ENCODE peak calls at places on chromosome 1, in nine cellular contexts. One of them, this sample, is unnamed.

GRCh38 chr1:27603962-27604578 is at the start of gene AHDC1:
- DNase-seq in heart left ventricle: peak
- DNase-seq in IMR-90: peak
- DNase-seq in right lobe of liver: peak
- DNase-seq in adrenal gland: peak
- DNase-seq in sigmoid colon: peak
- DNase-seq in stomach: peak
- DNase-seq in testis: peak
- DNase-seq in prostate gland: peak
- DNase-seq in this sample: peak

GRCh38 chr1:50348449-50349241 is 74.6 kb downstream of the DMRTA2 start:
- DNase-seq in heart left ventricle: peak
- DNase-seq in IMR-90: peak
- DNase-seq in right lobe of liver: no peak
- DNase-seq in adrenal gland: peak
- DNase-seq in sigmoid colon: no peak
- DNase-seq in stomach: peak
- DNase-seq in testis: peak
- DNase-seq in prostate gland: peak
- DNase-seq in this sample: peak

GRCh38 chr1:84339503-84339902 is 38.0 kb downstream of the SAMD13 start:
- DNase-seq in heart left ventricle: no peak
- DNase-seq in IMR-90: peak
- DNase-seq in right lobe of liver: no peak
- DNase-seq in adrenal gland: no peak
- DNase-seq in sigmoid colon: no peak
- DNase-seq in stomach: no peak
- DNase-seq in testis: no peak
- DNase-seq in prostate gland: no peak
- DNase-seq in this sample: no peak

GRCh38 chr1:56229183-56229582 is 350.2 kb downstream of the PLPP3 start:
- DNase-seq in heart left ventricle: no peak
- DNase-seq in IMR-90: no peak
- DNase-seq in right lobe of liver: no peak
- DNase-seq in adrenal gland: no peak
- DNase-seq in sigmoid colon: no peak
- DNase-seq in stomach: no peak
- DNase-seq in testis: no peak
- DNase-seq in prostate gland: no peak
- DNase-seq in this sample: no peak

GRCh38 chr1:25148673-25149300 is 83.5 kb downstream of the SYF2 start:
- DNase-seq in heart left ventricle: no peak
- DNase-seq in IMR-90: no peak
- DNase-seq in right lobe of liver: no peak
- DNase-seq in adrenal gland: no peak
- DNase-seq in sigmoid colon: no peak
- DNase-seq in stomach: no peak
- DNase-seq in testis: no peak
- DNase-seq in prostate gland: no peak
- DNase-seq in this sample: peak

GRCh38 chr1:153494976-153495535 is 34.6 kb upstream of the S100A7 start:
- DNase-seq in heart left ventricle: peak
- DNase-seq in IMR-90: peak
- DNase-seq in right lobe of liver: peak
- DNase-seq in adrenal gland: peak
- DNase-seq in sigmoid colon: peak
- DNase-seq in stomach: peak
- DNase-seq in testis: peak
- DNase-seq in prostate gland: peak
- DNase-seq in this sample: peak

GRCh38 chr1:50553921-50554320 is 130.7 kb upstream of the DMRTA2 start:
- DNase-seq in heart left ventricle: no peak
- DNase-seq in IMR-90: no peak
- DNase-seq in right lobe of liver: no peak
- DNase-seq in adrenal gland: no peak
- DNase-seq in sigmoid colon: no peak
- DNase-seq in stomach: no peak
- DNase-seq in testis: no peak
- DNase-seq in prostate gland: no peak
- DNase-seq in this sample: no peak

GRCh38 chr1:204011426-204011825 is 61.5 kb upstream of the SOX13 start:
- DNase-seq in heart left ventricle: no peak
- DNase-seq in IMR-90: no peak
- DNase-seq in right lobe of liver: no peak
- DNase-seq in adrenal gland: no peak
- DNase-seq in sigmoid colon: no peak
- DNase-seq in stomach: no peak
- DNase-seq in testis: no peak
- DNase-seq in prostate gland: no peak
- DNase-seq in this sample: no peak

GRCh38 chr1:25053576-25054075 is 123.5 kb upstream of the RUNX3 start:
- DNase-seq in heart left ventricle: no peak
- DNase-seq in IMR-90: no peak
- DNase-seq in right lobe of liver: peak
- DNase-seq in adrenal gland: no peak
- DNase-seq in sigmoid colon: no peak
- DNase-seq in stomach: no peak
- DNase-seq in testis: no peak
- DNase-seq in prostate gland: no peak
- DNase-seq in this sample: no peak

GRCh38 chr1:245404952-245405351 is 250.2 kb downstream of the KIF26B start:
- DNase-seq in heart left ventricle: no peak
- DNase-seq in IMR-90: no peak
- DNase-seq in right lobe of liver: no peak
- DNase-seq in adrenal gland: no peak
- DNase-seq in sigmoid colon: no peak
- DNase-seq in stomach: no peak
- DNase-seq in testis: no peak
- DNase-seq in prostate gland: no peak
- DNase-seq in this sample: no peak

GRCh38 chr1:245938046-245938435 is 569.0 kb downstream of the SMYD3 start:
- DNase-seq in heart left ventricle: no peak
- DNase-seq in IMR-90: no peak
- DNase-seq in right lobe of liver: no peak
- DNase-seq in adrenal gland: no peak
- DNase-seq in sigmoid colon: no peak
- DNase-seq in stomach: no peak
- DNase-seq in testis: no peak
- DNase-seq in prostate gland: no peak
- DNase-seq in this sample: no peak

GRCh38 chr1:87449348-87449963 is 120.8 kb downstream of the LMO4 start:
- DNase-seq in heart left ventricle: peak
- DNase-seq in IMR-90: peak
- DNase-seq in right lobe of liver: peak
- DNase-seq in adrenal gland: peak
- DNase-seq in sigmoid colon: peak
- DNase-seq in stomach: peak
- DNase-seq in testis: no peak
- DNase-seq in prostate gland: peak
- DNase-seq in this sample: peak

GRCh38 chr1:27959792-27960603 is at the start of gene XKR8:
- DNase-seq in heart left ventricle: peak
- DNase-seq in IMR-90: peak
- DNase-seq in right lobe of liver: peak
- DNase-seq in adrenal gland: peak
- DNase-seq in sigmoid colon: peak
- DNase-seq in stomach: peak
- DNase-seq in testis: peak
- DNase-seq in prostate gland: peak
- DNase-seq in this sample: peak

GRCh38 chr1:232149302-232150201 is 480.4 kb downstream of the SIPA1L2 start:
- DNase-seq in heart left ventricle: no peak
- DNase-seq in IMR-90: peak
- DNase-seq in right lobe of liver: no peak
- DNase-seq in adrenal gland: no peak
- DNase-seq in sigmoid colon: no peak
- DNase-seq in stomach: no peak
- DNase-seq in testis: no peak
- DNase-seq in prostate gland: no peak
- DNase-seq in this sample: no peak

GRCh38 chr1:21781971-21782867 is 730 bp downstream of the USP48 start:
- DNase-seq in heart left ventricle: peak
- DNase-seq in IMR-90: peak
- DNase-seq in right lobe of liver: no peak
- DNase-seq in adrenal gland: peak
- DNase-seq in sigmoid colon: peak
- DNase-seq in stomach: peak
- DNase-seq in testis: peak
- DNase-seq in prostate gland: peak
- DNase-seq in this sample: peak

GRCh38 chr1:83065952-83066727 is 932.8 kb downstream of the TTLL7 start:
- DNase-seq in heart left ventricle: no peak
- DNase-seq in IMR-90: no peak
- DNase-seq in right lobe of liver: no peak
- DNase-seq in adrenal gland: no peak
- DNase-seq in sigmoid colon: no peak
- DNase-seq in stomach: no peak
- DNase-seq in testis: no peak
- DNase-seq in prostate gland: no peak
- DNase-seq in this sample: no peak

GRCh38 chr1:72140222-72140621 is 142.1 kb downstream of the NEGR1 start:
- DNase-seq in heart left ventricle: no peak
- DNase-seq in IMR-90: no peak
- DNase-seq in right lobe of liver: no peak
- DNase-seq in adrenal gland: no peak
- DNase-seq in sigmoid colon: no peak
- DNase-seq in stomach: no peak
- DNase-seq in testis: no peak
- DNase-seq in prostate gland: no peak
- DNase-seq in this sample: no peak

GRCh38 chr1:229229721-229230135 is 41.2 kb upstream of the RAB4A start:
- DNase-seq in heart left ventricle: peak
- DNase-seq in IMR-90: no peak
- DNase-seq in right lobe of liver: peak
- DNase-seq in adrenal gland: peak
- DNase-seq in sigmoid colon: peak
- DNase-seq in stomach: peak
- DNase-seq in testis: peak
- DNase-seq in prostate gland: peak
- DNase-seq in this sample: peak

GRCh38 chr1:119489201-119489600 is 17.8 kb upstream of the HSD3B1 start:
- DNase-seq in heart left ventricle: no peak
- DNase-seq in IMR-90: no peak
- DNase-seq in right lobe of liver: no peak
- DNase-seq in adrenal gland: no peak
- DNase-seq in sigmoid colon: no peak
- DNase-seq in stomach: no peak
- DNase-seq in testis: no peak
- DNase-seq in prostate gland: no peak
- DNase-seq in this sample: no peak
- H3K27ac ChIP-seq in heart left ventricle: no peak
- H3K27ac ChIP-seq in IMR-90: no peak
- H3K27ac ChIP-seq in right lobe of liver: no peak
- H3K27ac ChIP-seq in adrenal gland: no peak
- H3K27ac ChIP-seq in sigmoid colon: no peak
- H3K27ac ChIP-seq in stomach: no peak
- H3K27ac ChIP-seq in testis: no peak
- H3K27ac ChIP-seq in prostate gland: no peak
- H3K27ac ChIP-seq in this sample: no peak

DNA sequence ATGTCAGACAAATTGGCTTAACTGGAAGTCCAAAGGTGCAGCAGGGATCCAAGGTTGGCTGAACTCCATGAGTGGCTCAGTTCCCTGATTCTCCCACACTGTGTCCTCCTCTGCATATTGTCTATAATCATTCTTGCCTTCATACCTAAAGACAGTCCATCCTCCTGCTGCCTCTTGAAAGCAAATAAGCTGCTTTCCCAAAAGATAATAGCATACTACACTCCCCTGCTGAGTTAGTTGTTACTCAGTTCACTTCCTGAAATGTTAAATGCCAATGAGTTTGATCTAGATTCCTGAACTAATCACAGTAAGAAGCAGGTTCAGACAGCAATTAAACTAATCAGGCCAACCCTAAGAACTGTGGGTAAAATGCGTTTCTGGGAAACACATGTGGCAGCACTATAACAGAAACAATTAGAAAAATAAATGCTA is 51.0 kb upstream of the BOLA1 start:
- DNase-seq in heart left ventricle: no peak
- DNase-seq in IMR-90: no peak
- DNase-seq in right lobe of liver: peak
- DNase-seq in adrenal gland: peak
- DNase-seq in sigmoid colon: no peak
- DNase-seq in stomach: no peak
- DNase-seq in testis: no peak
- DNase-seq in prostate gland: peak
- DNase-seq in this sample: peak
- H3K4me3 ChIP-seq in heart left ventricle: no peak
- H3K4me3 ChIP-seq in IMR-90: no peak
- H3K4me3 ChIP-seq in right lobe of liver: no peak
- H3K4me3 ChIP-seq in adrenal gland: no peak
- H3K4me3 ChIP-seq in sigmoid colon: no peak
- H3K4me3 ChIP-seq in stomach: no peak
- H3K4me3 ChIP-seq in testis: no peak
- H3K4me3 ChIP-seq in prostate gland: no peak
- H3K4me3 ChIP-seq in this sample: no peak

GRCh38 chr1:151294748-151295462 is 12.8 kb downstream of the ZNF687 start:
- DNase-seq in heart left ventricle: no peak
- DNase-seq in IMR-90: no peak
- DNase-seq in right lobe of liver: no peak
- DNase-seq in adrenal gland: no peak
- DNase-seq in sigmoid colon: no peak
- DNase-seq in stomach: no peak
- DNase-seq in testis: no peak
- DNase-seq in prostate gland: no peak
- DNase-seq in this sample: no peak

GRCh38 chr1:151290709-151291303 is 8.7 kb downstream of the ZNF687 start:
- DNase-seq in heart left ventricle: no peak
- DNase-seq in IMR-90: no peak
- DNase-seq in right lobe of liver: no peak
- DNase-seq in adrenal gland: no peak
- DNase-seq in sigmoid colon: no peak
- DNase-seq in stomach: no peak
- DNase-seq in testis: no peak
- DNase-seq in prostate gland: no peak
- DNase-seq in this sample: no peak

GRCh38 chr1:151289991-151290708 is 8.1 kb downstream of the ZNF687 start:
- DNase-seq in heart left ventricle: no peak
- DNase-seq in IMR-90: no peak
- DNase-seq in right lobe of liver: no peak
- DNase-seq in adrenal gland: no peak
- DNase-seq in sigmoid colon: no peak
- DNase-seq in stomach: no peak
- DNase-seq in testis: no peak
- DNase-seq in prostate gland: no peak
- DNase-seq in this sample: no peak

GRCh38 chr1:151293093-151293492 is 11.0 kb downstream of the ZNF687 start:
- DNase-seq in heart left ventricle: no peak
- DNase-seq in IMR-90: no peak
- DNase-seq in right lobe of liver: no peak
- DNase-seq in adrenal gland: no peak
- DNase-seq in sigmoid colon: no peak
- DNase-seq in stomach: no peak
- DNase-seq in testis: no peak
- DNase-seq in prostate gland: no peak
- DNase-seq in this sample: no peak

GRCh38 chr1:151292207-151293030 is 10.3 kb downstream of the ZNF687 start:
- DNase-seq in heart left ventricle: no peak
- DNase-seq in IMR-90: no peak
- DNase-seq in right lobe of liver: no peak
- DNase-seq in adrenal gland: no peak
- DNase-seq in sigmoid colon: no peak
- DNase-seq in stomach: no peak
- DNase-seq in testis: no peak
- DNase-seq in prostate gland: no peak
- DNase-seq in this sample: no peak
- TF ChIP-seq POLR2A in heart left ventricle: no peak
- TF ChIP-seq POLR2A in IMR-90: no peak
- TF ChIP-seq POLR2A in right lobe of liver: no peak
- TF ChIP-seq POLR2A in adrenal gland: no peak
- TF ChIP-seq POLR2A in sigmoid colon: no peak
- TF ChIP-seq POLR2A in stomach: no peak
- TF ChIP-seq POLR2A in testis: no peak
- TF ChIP-seq POLR2A in prostate gland: no peak
- TF ChIP-seq POLR2A in this sample: no peak

GRCh38 chr1:168920456-168921094 is 185.9 kb upstream of the ATP1B1 start:
- DNase-seq in heart left ventricle: peak
- DNase-seq in IMR-90: peak
- DNase-seq in right lobe of liver: no peak
- DNase-seq in adrenal gland: peak
- DNase-seq in sigmoid colon: peak
- DNase-seq in stomach: peak
- DNase-seq in testis: peak
- DNase-seq in prostate gland: peak
- DNase-seq in this sample: peak
- H3K27ac ChIP-seq in heart left ventricle: peak
- H3K27ac ChIP-seq in IMR-90: no peak
- H3K27ac ChIP-seq in right lobe of liver: no peak
- H3K27ac ChIP-seq in adrenal gland: no peak
- H3K27ac ChIP-seq in sigmoid colon: peak
- H3K27ac ChIP-seq in stomach: peak
- H3K27ac ChIP-seq in testis: peak
- H3K27ac ChIP-seq in prostate gland: peak
- H3K27ac ChIP-seq in this sample: peak

This sample was measured in body of pancreas.